ENCODE peak calls at places on chromosomes 2 and 18, in eight cellular contexts. U is lung, C is vagina, E is chondrocyte, P is GM20000, T is upper lobe of right lung, R is glutamatergic neuron, N is GM10248. L is an unnamed sample.

GRCh38 chr2:54879598-54880355 is 156.3 kb downstream of the EML6 start:
- DNase-seq in P (no peak), N (no peak), U (no peak), R (no peak), T (no peak), C (no peak), E (no peak), L (peak; percentile 73)

GRCh38 chr18:10916865-10917264 is 232.5 kb downstream of the PIEZO2 start:
- DNase-seq in R (no peak), T (no peak), U (no peak), P (no peak), C (no peak), N (no peak), E (no peak), L (no peak)

GRCh38 chr2:98091738-98092137 is 4.8 kb downstream of the VWA3B start:
- DNase-seq in T (no peak), R (no peak), P (no peak), C (no peak), N (no peak), E (no peak), U (no peak), L (no peak)

GRCh38 chr2:126970583-126970982 is 71.9 kb downstream of the TEX51 start:
- DNase-seq in E (no peak), U (no peak), R (no peak), T (no peak), N (no peak), P (no peak), C (no peak), L (no peak)

GRCh38 chr2:119218478-119219064 is 5.1 kb upstream of the STEAP3 start:
- DNase-seq in C (no peak), U (peak; percentile 53), N (no peak), P (no peak), R (no peak), E (peak; percentile 53), T (no peak), L (no peak)

GRCh38 chr18:10950876-10951630 is 198.3 kb downstream of the PIEZO2 start:
- DNase-seq in T (no peak), C (no peak), N (no peak), R (no peak), E (no peak), P (no peak), U (no peak), L (no peak)

GRCh38 chr18:25233582-25234362 is 118.2 kb downstream of the ZNF521 start:
- DNase-seq in E (no peak), R (no peak), P (no peak), T (no peak), U (no peak), C (no peak), N (no peak), L (no peak)

GRCh38 chr2:224163573-224164307 is 124.7 kb upstream of the SERPINE2 start:
- DNase-seq in C (peak; percentile 40), P (no peak), U (no peak), N (no peak), E (no peak), T (no peak), R (no peak), L (no peak)

GRCh38 chr2:104769096-104769495 is 84.8 kb upstream of the POU3F3 start:
- DNase-seq in T (no peak), N (no peak), P (no peak), C (no peak), E (no peak), U (no peak), R (no peak), L (no peak)

GRCh38 chr2:239279508-239280295 is 121.1 kb downstream of the HDAC4 start:
- DNase-seq in R (peak; percentile 23), U (no peak), P (no peak), E (no peak), C (no peak), T (peak; percentile 51), N (no peak), L (peak; percentile 43)

GRCh38 chr2:64453710-64454315 is at the start of gene LGALSL:
- DNase-seq in R (peak; percentile 68), N (peak; percentile 90), T (peak; percentile 94), E (peak; percentile 91), P (peak; percentile 92), C (no peak), U (peak; percentile 82), L (peak; percentile 91)

GRCh38 chr2:150532883-150533282 is 45.4 kb upstream of the RND3 start:
- DNase-seq in U (no peak), E (no peak), T (no peak), P (no peak), N (no peak), C (no peak), R (no peak), L (no peak)

GRCh38 chr2:121710470-121711170 is 26.1 kb downstream of the NIFK start:
- DNase-seq in C (no peak), P (no peak), U (no peak), N (no peak), E (peak; percentile 19), T (no peak), R (no peak), L (peak; percentile 31)

GRCh38 chr2:14944562-14945346 is 312.2 kb downstream of the LRATD1 start:
- DNase-seq in C (no peak), R (peak; percentile 49), U (no peak), T (no peak), E (no peak), P (no peak), N (no peak), L (no peak)

GRCh38 chr2:106859498-106859897 is 26.5 kb downstream of the ST6GAL2 start:
- DNase-seq in R (no peak), C (no peak), U (no peak), N (no peak), P (no peak), T (no peak), E (no peak), L (no peak)

GRCh38 chr2:10048501-10049171 is 5.3 kb downstream of the KLF11 start:
- DNase-seq in R (no peak), E (peak; percentile 40), U (no peak), P (peak; percentile 69), T (no peak), N (peak; percentile 66), C (no peak), L (no peak)

GRCh38 chr2:128784626-128785306 is 466.1 kb upstream of the HS6ST1 start:
- DNase-seq in E (no peak), N (no peak), P (no peak), U (peak; percentile 20), R (no peak), C (peak; percentile 76), T (peak; percentile 51), L (no peak)

DNA sequence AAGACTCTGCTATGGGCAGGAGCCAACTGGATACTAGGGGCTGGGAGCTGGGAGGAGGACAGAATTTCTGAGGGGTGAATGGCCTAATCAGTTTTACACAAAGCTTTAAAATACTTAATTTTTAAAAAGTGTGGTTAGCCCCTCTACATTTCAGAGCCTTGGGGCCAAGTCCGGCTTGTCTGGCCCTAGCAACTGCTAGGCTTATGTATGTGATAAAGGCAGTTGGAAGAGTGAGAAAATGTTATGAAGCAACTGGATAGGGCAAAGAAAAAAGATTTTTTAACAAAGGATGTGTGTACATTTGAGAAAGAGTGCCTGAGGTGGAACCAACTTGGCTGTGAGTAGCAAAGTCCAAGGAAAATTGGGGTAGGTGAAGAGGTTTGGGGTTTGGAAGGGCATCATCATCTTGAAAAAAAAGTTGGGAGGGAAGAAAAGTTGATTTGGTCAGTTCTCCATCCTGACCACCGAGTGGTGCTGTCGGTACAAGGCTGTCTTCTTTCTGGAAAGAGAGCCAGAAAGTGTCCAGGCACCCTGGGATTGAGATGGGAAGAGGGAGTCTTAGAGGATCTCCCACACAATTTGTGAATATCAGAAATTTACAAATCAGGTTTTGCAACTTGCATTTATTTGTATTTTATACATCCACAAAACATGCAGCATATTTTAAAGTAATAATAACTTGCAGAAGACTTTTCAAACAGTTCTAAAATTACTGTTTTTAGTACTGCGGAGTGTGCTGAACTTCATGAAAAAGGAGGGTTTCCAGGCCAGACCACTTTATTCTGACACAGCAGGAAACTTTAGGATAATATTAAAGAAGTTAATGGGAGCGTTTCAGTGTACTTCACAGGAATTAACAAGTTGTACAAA is 10.5 kb upstream of the CDK15 start:
- DNase-seq in N (peak; percentile 38), U (no peak), E (no peak), R (peak; percentile 43), T (no peak), C (no peak), P (peak; percentile 41), L (no peak)
- TF ChIP-seq CTCF in N (peak; percentile 43), U (no peak), E (peak; percentile 93), R (peak; percentile 79), T (peak; percentile 60), C (peak; percentile 35), P (peak; percentile 24), L (no peak)

GRCh38 chr2:203097735-203098134 is 83.1 kb downstream of the NBEAL1 start:
- DNase-seq in N (no peak), C (no peak), T (no peak), U (no peak), P (no peak), E (no peak), R (no peak), L (no peak)
- TF ChIP-seq CTCF in N (no peak), C (no peak), T (no peak), U (no peak), P (no peak), E (peak; percentile 73), R (peak; percentile 49), L (peak; percentile 4)

DNA sequence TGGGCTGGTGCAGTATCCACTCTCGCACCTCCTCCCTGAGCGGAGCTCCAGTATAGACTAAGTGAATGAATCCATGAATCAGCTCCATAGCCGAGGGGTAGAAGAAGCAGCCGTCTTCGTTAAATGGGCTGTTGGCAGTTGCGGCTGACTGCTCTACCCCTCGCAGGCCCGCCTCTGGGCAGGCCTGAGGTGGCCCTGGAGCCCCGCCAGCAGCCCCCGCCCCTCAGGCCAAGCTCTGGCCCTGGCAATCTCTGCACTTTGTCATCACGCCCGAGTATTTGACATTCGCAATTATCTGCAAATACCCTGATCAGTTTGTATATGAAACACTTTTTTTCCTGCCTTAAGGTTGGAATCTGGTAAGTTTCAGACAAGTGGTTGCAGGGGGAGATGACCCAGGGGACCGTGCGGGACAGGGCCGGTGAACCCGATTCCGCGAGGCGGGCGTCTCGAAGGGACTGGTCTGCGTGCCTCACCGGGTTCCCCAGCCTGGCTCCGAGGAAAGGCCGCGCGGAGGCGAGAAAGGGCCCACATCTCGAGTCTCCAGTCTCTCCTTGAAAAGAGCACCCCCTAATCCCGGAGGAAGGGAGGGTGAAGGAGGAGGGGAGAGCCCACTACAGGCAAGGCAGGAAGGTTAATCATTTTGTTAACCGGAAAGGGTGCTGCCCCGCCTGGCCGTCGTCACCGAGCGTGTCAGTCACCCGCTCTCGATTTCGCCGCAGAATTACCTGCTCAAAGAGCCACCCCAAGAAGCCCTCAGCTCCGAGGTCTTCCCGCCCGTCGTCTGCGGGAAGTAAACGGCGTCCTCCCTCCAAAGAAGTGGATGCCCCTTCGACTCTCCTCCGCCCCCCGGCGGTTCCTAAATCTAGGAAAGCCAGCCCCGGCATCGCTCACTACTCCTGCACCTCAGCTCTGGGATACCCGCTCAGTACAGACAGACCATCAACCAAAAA is 11.1 kb upstream of the SATB2 start:
- DNase-seq in P (no peak), R (peak; percentile 50), C (no peak), E (no peak), T (no peak), N (no peak), U (no peak), L (no peak)
- TF ChIP-seq CTCF in P (no peak), R (no peak), C (no peak), E (no peak), T (no peak), N (no peak), U (no peak), L (no peak)

DNA sequence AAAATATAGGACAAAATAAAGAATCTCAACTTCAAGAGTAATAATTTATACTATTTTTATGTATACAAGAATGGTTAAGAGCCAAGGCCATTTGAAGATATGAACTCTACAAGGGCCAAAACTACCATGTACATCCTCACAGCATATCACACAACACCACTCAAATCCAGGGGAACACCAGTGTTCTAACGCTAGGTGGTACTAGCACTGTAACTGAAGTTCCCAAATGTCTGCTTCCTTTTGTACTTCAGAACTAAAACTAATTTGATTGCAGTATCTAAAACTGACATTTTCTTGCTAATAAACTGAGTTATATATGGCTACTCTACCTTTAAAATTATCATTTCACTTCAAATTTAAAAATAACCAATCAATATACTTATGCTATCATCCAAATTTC is 47.0 kb downstream of the REV1 start:
- DNase-seq in R (no peak), C (no peak), U (no peak), T (no peak), E (no peak), P (no peak), N (no peak), L (no peak)
- TF ChIP-seq CTCF in R (no peak), C (no peak), U (no peak), T (peak; percentile 35), E (peak; percentile 45), P (no peak), N (no peak), L (no peak)